ENCODE peak calls at places on chromosomes 11 and 22, in eight cellular contexts. H is bronchial epithelial cell; R is RWPE1; C is lung microvascular endothelial cell; W is activated CD8-positive, alpha-beta memory T cell treated with anti-CD3 and anti-CD28 coated beads for 24 hours; I is heart right ventricle; Y is PC-9; Z is NCI-H510A. G is an unnamed sample.

GRCh38 chr22:36064358-36064757 is 35.7 kb upstream of the RBFOX2 start:
- DNase-seq in R (no peak), I (no peak), Y (no peak), H (no peak), Z (no peak), C (no peak), W (no peak), G (no peak)

GRCh38 chr22:41668971-41669911 is 19.4 kb downstream of the SNU13 start:
- DNase-seq in W (no peak), H (no peak), C (peak), Y (peak), I (no peak), R (no peak), Z (no peak), G (no peak)

GRCh38 chr22:17565986-17566687 is 2.8 kb downstream of the SLC25A18 start:
- DNase-seq in Y (no peak), R (no peak), H (no peak), I (no peak), C (no peak), W (no peak), Z (no peak), G (no peak)

GRCh38 chr22:24442352-24442744 is 14.9 kb downstream of the ADORA2A start:
- DNase-seq in I (no peak), R (no peak), H (no peak), C (no peak), Y (no peak), Z (no peak), W (no peak), G (peak)

GRCh38 chr11:124108158-124108557 is 7.1 kb upstream of the VWA5A start:
- DNase-seq in H (peak), C (peak), Y (no peak), Z (no peak), R (no peak), I (no peak), W (no peak), G (no peak)

GRCh38 chr22:43745783-43746356 is 66.2 kb downstream of the EFCAB6 start:
- DNase-seq in H (no peak), W (no peak), C (no peak), R (no peak), I (no peak), Y (no peak), Z (peak), G (no peak)

GRCh38 chr11:86459002-86459385 is 84.3 kb downstream of the CCDC81 start:
- DNase-seq in H (no peak), C (peak), W (no peak), Y (no peak), I (no peak), Z (no peak), R (no peak), G (no peak)

GRCh38 chr11:26974068-26974790 is 19.7 kb upstream of the FIBIN start:
- DNase-seq in Y (no peak), H (peak), Z (no peak), W (no peak), C (no peak), R (no peak), I (no peak), G (no peak)

GRCh38 chr11:70501026-70501901 is 102.9 kb downstream of the CTTN start:
- DNase-seq in I (peak), H (no peak), R (no peak), Y (no peak), W (no peak), C (no peak), Z (peak), G (peak)

GRCh38 chr22:49015993-49016908 is 811.4 kb downstream of the BRD1 start:
- DNase-seq in W (peak), C (no peak), H (no peak), Y (no peak), R (no peak), I (no peak), Z (no peak), G (no peak)

GRCh38 chr22:21673534-21674321 is 7.9 kb downstream of the PPIL2 start:
- DNase-seq in C (no peak), Z (no peak), Y (no peak), I (no peak), H (no peak), W (no peak), R (no peak), G (no peak)

GRCh38 chr22:50621491-50621880 is 6.5 kb downstream of the ARSA start:
- DNase-seq in Z (no peak), C (no peak), W (peak), I (no peak), Y (no peak), H (peak), R (no peak), G (no peak)